ENCODE peak calls at places on chromosomes 4 and X, in seven cellular contexts. One of them, this sample, is unnamed.

GRCh38 chr4:4519296-4519898 is 22.5 kb downstream of the STX18 start:
- DNase-seq in spleen: no peak
- DNase-seq in HL-60: no peak
- DNase-seq in SK-N-SH: peak
- DNase-seq in sigmoid colon: no peak
- DNase-seq in HCT116: peak
- DNase-seq in breast epithelium: no peak
- DNase-seq in this sample: no peak

GRCh38 chr4:95439896-95440295 is 108.9 kb downstream of the UNC5C start:
- DNase-seq in spleen: no peak
- DNase-seq in HL-60: no peak
- DNase-seq in SK-N-SH: no peak
- DNase-seq in sigmoid colon: no peak
- DNase-seq in HCT116: no peak
- DNase-seq in breast epithelium: no peak
- DNase-seq in this sample: no peak

GRCh38 chr4:92263010-92263409 is 40.8 kb upstream of the GRID2 start:
- DNase-seq in spleen: no peak
- DNase-seq in HL-60: no peak
- DNase-seq in SK-N-SH: no peak
- DNase-seq in sigmoid colon: no peak
- DNase-seq in HCT116: no peak
- DNase-seq in breast epithelium: no peak
- DNase-seq in this sample: no peak

GRCh38 chr4:153936121-153936520 is 147.2 kb upstream of the SFRP2 start:
- DNase-seq in spleen: no peak
- DNase-seq in HL-60: no peak
- DNase-seq in SK-N-SH: no peak
- DNase-seq in sigmoid colon: no peak
- DNase-seq in HCT116: no peak
- DNase-seq in breast epithelium: no peak
- DNase-seq in this sample: no peak

GRCh38 chr4:150297861-150298474 is 219.7 kb downstream of the DCLK2 start:
- DNase-seq in spleen: no peak
- DNase-seq in HL-60: peak
- DNase-seq in SK-N-SH: peak
- DNase-seq in sigmoid colon: peak
- DNase-seq in HCT116: peak
- DNase-seq in breast epithelium: no peak
- DNase-seq in this sample: no peak

GRCh38 chr4:24793219-24794005 is 2.0 kb upstream of the SOD3 start:
- DNase-seq in spleen: no peak
- DNase-seq in HL-60: no peak
- DNase-seq in SK-N-SH: no peak
- DNase-seq in sigmoid colon: no peak
- DNase-seq in HCT116: peak
- DNase-seq in breast epithelium: no peak
- DNase-seq in this sample: no peak

GRCh38 chr4:120765271-120765985 is 157.1 kb downstream of the PRDM5 start:
- DNase-seq in spleen: no peak
- DNase-seq in HL-60: no peak
- DNase-seq in SK-N-SH: no peak
- DNase-seq in sigmoid colon: no peak
- DNase-seq in HCT116: no peak
- DNase-seq in breast epithelium: no peak
- DNase-seq in this sample: no peak

GRCh38 chrX:2875136-2875481 is 46.4 kb downstream of the GYG2 start:
- DNase-seq in spleen: no peak
- DNase-seq in HL-60: no peak
- DNase-seq in SK-N-SH: no peak
- DNase-seq in sigmoid colon: no peak
- DNase-seq in HCT116: no peak
- DNase-seq in breast epithelium: no peak
- DNase-seq in this sample: no peak

GRCh38 chrX:101931494-101932248 is at the start of gene ZMAT1:
- DNase-seq in spleen: peak
- DNase-seq in HL-60: peak
- DNase-seq in SK-N-SH: peak
- DNase-seq in sigmoid colon: peak
- DNase-seq in HCT116: peak
- DNase-seq in breast epithelium: peak
- DNase-seq in this sample: peak

GRCh38 chr4:173367285-173367684 is 3.5 kb upstream of the SAP30 start:
- DNase-seq in spleen: no peak
- DNase-seq in HL-60: no peak
- DNase-seq in SK-N-SH: no peak
- DNase-seq in sigmoid colon: no peak
- DNase-seq in HCT116: no peak
- DNase-seq in breast epithelium: no peak
- DNase-seq in this sample: no peak

DNA sequence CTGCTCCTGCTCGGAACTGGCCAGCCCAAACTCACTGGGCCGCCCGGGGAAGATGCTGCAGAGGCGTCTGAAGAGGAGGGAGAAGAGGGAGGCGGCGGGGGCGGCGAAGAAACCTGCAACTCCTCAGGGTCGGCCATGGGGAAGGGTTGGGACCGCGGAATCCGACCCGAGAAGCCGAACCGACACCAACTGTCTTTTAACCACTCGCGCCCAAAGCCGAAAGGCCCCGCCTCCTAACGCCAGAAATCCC is at the start of gene C4orf46:
- DNase-seq in spleen: no peak
- DNase-seq in HL-60: no peak
- DNase-seq in SK-N-SH: no peak
- DNase-seq in sigmoid colon: no peak
- DNase-seq in HCT116: no peak
- DNase-seq in breast epithelium: no peak
- DNase-seq in this sample: no peak
- TF ChIP-seq POLR2AphosphoS5 in spleen: no peak
- TF ChIP-seq POLR2AphosphoS5 in HL-60: no peak
- TF ChIP-seq POLR2AphosphoS5 in SK-N-SH: peak
- TF ChIP-seq POLR2AphosphoS5 in sigmoid colon: no peak
- TF ChIP-seq POLR2AphosphoS5 in HCT116: no peak
- TF ChIP-seq POLR2AphosphoS5 in breast epithelium: no peak
- TF ChIP-seq POLR2AphosphoS5 in this sample: no peak

GRCh38 chr4:2256781-2257191 is 5.1 kb downstream of the MXD4 start:
- DNase-seq in spleen: peak
- DNase-seq in HL-60: no peak
- DNase-seq in SK-N-SH: peak
- DNase-seq in sigmoid colon: peak
- DNase-seq in HCT116: no peak
- DNase-seq in breast epithelium: peak
- DNase-seq in this sample: peak
- TF ChIP-seq POLR2AphosphoS5 in spleen: peak
- TF ChIP-seq POLR2AphosphoS5 in HL-60: no peak
- TF ChIP-seq POLR2AphosphoS5 in SK-N-SH: no peak
- TF ChIP-seq POLR2AphosphoS5 in sigmoid colon: no peak
- TF ChIP-seq POLR2AphosphoS5 in HCT116: no peak
- TF ChIP-seq POLR2AphosphoS5 in breast epithelium: no peak
- TF ChIP-seq POLR2AphosphoS5 in this sample: no peak

DNA sequence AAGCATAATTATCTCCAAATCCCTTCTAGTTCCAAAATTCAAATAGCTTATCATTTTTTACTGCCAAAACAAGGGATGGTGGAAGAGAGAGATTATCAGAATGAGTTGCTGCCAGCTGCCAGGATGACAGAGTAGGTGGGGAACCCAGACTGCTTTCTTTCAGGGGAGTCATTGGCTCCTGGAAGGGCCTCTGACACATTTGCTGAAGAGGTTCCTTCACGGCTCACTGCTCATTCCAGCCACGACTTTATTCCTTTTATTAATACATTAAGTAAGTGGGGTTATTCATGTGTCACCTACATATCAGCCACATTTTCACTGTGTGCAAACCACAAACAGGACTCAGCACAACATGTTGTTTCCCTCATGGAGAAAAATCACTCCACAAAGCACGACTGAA is 12.7 kb upstream of the SMIM43 start:
- DNase-seq in spleen: no peak
- DNase-seq in HL-60: no peak
- DNase-seq in SK-N-SH: no peak
- DNase-seq in sigmoid colon: no peak
- DNase-seq in HCT116: no peak
- DNase-seq in breast epithelium: no peak
- DNase-seq in this sample: no peak
- TF ChIP-seq POLR2AphosphoS5 in spleen: no peak
- TF ChIP-seq POLR2AphosphoS5 in HL-60: no peak
- TF ChIP-seq POLR2AphosphoS5 in SK-N-SH: no peak
- TF ChIP-seq POLR2AphosphoS5 in sigmoid colon: no peak
- TF ChIP-seq POLR2AphosphoS5 in HCT116: no peak
- TF ChIP-seq POLR2AphosphoS5 in breast epithelium: no peak
- TF ChIP-seq POLR2AphosphoS5 in this sample: no peak

GRCh38 chr4:14177987-14178386 is 550.5 kb upstream of the BOD1L1 start:
- DNase-seq in spleen: no peak
- DNase-seq in HL-60: no peak
- DNase-seq in SK-N-SH: no peak
- DNase-seq in sigmoid colon: no peak
- DNase-seq in HCT116: no peak
- DNase-seq in breast epithelium: no peak
- DNase-seq in this sample: no peak

GRCh38 chr4:14180983-14181601 is 553.6 kb upstream of the BOD1L1 start:
- DNase-seq in spleen: no peak
- DNase-seq in HL-60: no peak
- DNase-seq in SK-N-SH: no peak
- DNase-seq in sigmoid colon: no peak
- DNase-seq in HCT116: no peak
- DNase-seq in breast epithelium: no peak
- DNase-seq in this sample: no peak

GRCh38 chr4:14178421-14178820 is 550.9 kb upstream of the BOD1L1 start:
- DNase-seq in spleen: no peak
- DNase-seq in HL-60: no peak
- DNase-seq in SK-N-SH: no peak
- DNase-seq in sigmoid colon: no peak
- DNase-seq in HCT116: no peak
- DNase-seq in breast epithelium: no peak
- DNase-seq in this sample: no peak

GRCh38 chr4:14176613-14177012 is 549.1 kb upstream of the BOD1L1 start:
- DNase-seq in spleen: no peak
- DNase-seq in HL-60: no peak
- DNase-seq in SK-N-SH: no peak
- DNase-seq in sigmoid colon: no peak
- DNase-seq in HCT116: no peak
- DNase-seq in breast epithelium: no peak
- DNase-seq in this sample: no peak

DNA sequence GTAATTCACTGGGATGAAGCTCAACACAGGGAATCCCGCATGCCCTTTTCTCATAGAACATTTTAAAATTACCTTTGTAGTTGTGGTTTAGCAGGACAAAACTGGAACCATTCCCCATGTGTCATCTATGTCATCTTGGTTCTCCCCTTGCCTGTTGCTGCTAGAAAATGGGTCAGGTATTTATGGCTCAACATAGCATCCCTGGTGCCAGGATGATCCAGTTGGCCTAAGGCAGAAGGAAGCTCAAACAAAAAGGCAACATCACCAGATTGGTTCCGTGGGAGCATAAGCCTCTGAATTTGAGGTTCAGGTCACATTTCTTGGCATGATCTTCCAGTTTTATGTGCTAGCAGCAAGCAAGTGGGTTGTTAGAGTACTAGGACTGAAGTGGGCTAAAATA is 552.6 kb upstream of the BOD1L1 start:
- DNase-seq in spleen: no peak
- DNase-seq in HL-60: no peak
- DNase-seq in SK-N-SH: no peak
- DNase-seq in sigmoid colon: no peak
- DNase-seq in HCT116: no peak
- DNase-seq in breast epithelium: no peak
- DNase-seq in this sample: no peak
- TF ChIP-seq POLR2AphosphoS5 in spleen: no peak
- TF ChIP-seq POLR2AphosphoS5 in HL-60: no peak
- TF ChIP-seq POLR2AphosphoS5 in SK-N-SH: no peak
- TF ChIP-seq POLR2AphosphoS5 in sigmoid colon: no peak
- TF ChIP-seq POLR2AphosphoS5 in HCT116: no peak
- TF ChIP-seq POLR2AphosphoS5 in breast epithelium: no peak
- TF ChIP-seq POLR2AphosphoS5 in this sample: no peak

DNA sequence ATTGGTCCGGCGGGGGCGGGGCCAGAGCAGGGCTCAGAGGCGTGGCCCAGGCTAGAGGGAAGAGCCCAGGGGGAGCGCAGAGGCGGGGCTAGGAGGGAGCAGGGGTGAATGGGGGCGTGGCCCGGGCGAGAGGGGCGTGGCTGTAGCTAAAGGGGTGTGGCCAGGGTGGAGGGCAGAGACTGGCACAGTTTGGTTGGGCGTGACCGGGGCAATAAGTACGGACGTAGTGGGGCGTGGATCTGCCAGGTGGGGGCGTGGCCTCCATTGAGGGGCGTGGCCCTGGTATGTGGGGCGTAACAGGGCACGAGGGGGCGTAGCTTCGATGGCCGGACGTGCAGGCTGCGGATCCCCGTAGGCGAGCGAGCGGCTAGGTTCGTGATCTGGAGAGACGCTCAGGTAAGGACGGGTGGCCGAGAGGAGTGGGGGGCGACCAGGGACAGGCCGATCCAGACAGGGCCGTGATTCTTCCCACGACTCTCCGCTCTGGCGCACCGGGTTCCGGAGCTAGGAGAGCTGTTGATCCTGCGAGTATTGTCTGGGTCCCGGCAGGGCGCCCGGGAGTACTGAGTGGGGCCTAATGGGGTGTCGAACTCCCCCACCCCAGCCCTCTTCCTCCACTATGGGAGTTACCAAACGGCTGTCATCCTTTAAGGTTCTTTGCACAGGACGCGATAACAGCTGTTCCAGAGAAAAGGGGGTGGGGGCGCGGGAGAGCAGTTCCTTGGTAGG is at the start of gene CA5B:
- DNase-seq in spleen: peak
- DNase-seq in HL-60: peak
- DNase-seq in SK-N-SH: peak
- DNase-seq in sigmoid colon: peak
- DNase-seq in HCT116: peak
- DNase-seq in breast epithelium: peak
- DNase-seq in this sample: peak
- TF ChIP-seq POLR2AphosphoS5 in spleen: peak
- TF ChIP-seq POLR2AphosphoS5 in HL-60: no peak
- TF ChIP-seq POLR2AphosphoS5 in SK-N-SH: no peak
- TF ChIP-seq POLR2AphosphoS5 in sigmoid colon: no peak
- TF ChIP-seq POLR2AphosphoS5 in HCT116: no peak
- TF ChIP-seq POLR2AphosphoS5 in breast epithelium: no peak
- TF ChIP-seq POLR2AphosphoS5 in this sample: no peak